ENCODE peak calls at places on chromosomes 1 and 21, in six cellular contexts. X, S, V, Q, D and C are unnamed samples.

GRCh38 chr1:197967066-197967465 is 49.9 kb downstream of the LHX9 start:
- DNase-seq in S (no peak), Q (no peak), V (no peak), X (no peak), D (no peak), C (no peak)

GRCh38 chr1:22754824-22755223 is 44.2 kb downstream of the EPHB2 start:
- DNase-seq in S (no peak), X (no peak), Q (no peak), D (no peak), V (no peak), C (no peak)

GRCh38 chr21:46624050-46624449 is 11.4 kb upstream of the PRMT2 start:
- DNase-seq in D (no peak), V (no peak), X (no peak), Q (no peak), S (no peak), C (no peak)

GRCh38 chr1:221031015-221031889 is 152.0 kb downstream of the HLX start:
- DNase-seq in S (no peak), Q (no peak), D (no peak), X (no peak), V (no peak), C (no peak)

GRCh38 chr1:17369466-17369865 is 2.5 kb upstream of the PADI6 start:
- DNase-seq in V (no peak), D (no peak), Q (no peak), S (no peak), X (no peak), C (no peak)

GRCh38 chr1:167648978-167649752 is 19.1 kb downstream of the RCSD1 start:
- DNase-seq in Q (no peak), S (no peak), X (no peak), D (peak), V (no peak), C (no peak)

GRCh38 chr1:171727778-171728177 is 14.1 kb downstream of the VAMP4 start:
- DNase-seq in V (no peak), Q (no peak), S (no peak), D (no peak), X (no peak), C (no peak)

GRCh38 chr1:37620707-37621106 is 14.0 kb downstream of the RSPO1 start:
- DNase-seq in Q (no peak), V (no peak), X (peak), S (no peak), D (no peak), C (no peak)

GRCh38 chr1:63012339-63012738 is 228.4 kb downstream of the ATG4C start:
- DNase-seq in S (no peak), D (no peak), Q (no peak), V (no peak), X (no peak), C (no peak)

GRCh38 chr1:92439291-92439690 is 47.4 kb downstream of the GFI1 start:
- DNase-seq in V (no peak), X (no peak), S (no peak), D (no peak), Q (no peak), C (no peak)

GRCh38 chr1:209924386-209924785 is 13.6 kb upstream of the SYT14 start:
- DNase-seq in D (no peak), X (no peak), Q (no peak), S (no peak), V (no peak), C (no peak)

GRCh38 chr1:220997791-220998190 is 118.5 kb downstream of the HLX start:
- DNase-seq in S (no peak), X (no peak), Q (no peak), D (no peak), V (no peak), C (no peak)

GRCh38 chr1:154906621-154907081 is 29.9 kb downstream of the PMVK start:
- DNase-seq in V (no peak), D (no peak), S (no peak), X (no peak), Q (peak), C (no peak)

GRCh38 chr1:223189903-223190724 is 47.1 kb upstream of the TLR5 start:
- DNase-seq in Q (no peak), V (peak), X (no peak), D (no peak), S (peak), C (peak)

GRCh38 chr1:27444632-27445031 is 45.3 kb downstream of the WASF2 start:
- DNase-seq in Q (no peak), V (no peak), X (no peak), D (no peak), S (no peak), C (no peak)

GRCh38 chr1:192575499-192576189 is at the start of gene RGS1:
- DNase-seq in Q (no peak), D (no peak), S (peak), X (no peak), V (peak), C (peak)